ENCODE peak calls at places on chromosomes 7 and 10, in eight cellular contexts. One of them, this sample, is unnamed.

GRCh38 chr10:42953684-42954674 is 122.9 kb upstream of the RET start:
- DNase-seq in GM12865: no peak
- DNase-seq in psoas muscle: peak; percentile 31
- DNase-seq in AG10803: no peak
- DNase-seq in natural killer cell: no peak
- DNase-seq in cardiac fibroblast: no peak
- DNase-seq in epithelial cell of esophagus: no peak
- DNase-seq in choroid plexus epithelial cell: no peak
- DNase-seq in this sample: no peak

GRCh38 chr7:374706-375490 is 84.9 kb downstream of the FOXL3 start:
- DNase-seq in GM12865: no peak
- DNase-seq in cardiac fibroblast: no peak
- DNase-seq in natural killer cell: peak; percentile 10
- DNase-seq in AG10803: no peak
- DNase-seq in epithelial cell of esophagus: no peak
- DNase-seq in psoas muscle: peak; percentile 28
- DNase-seq in choroid plexus epithelial cell: no peak
- DNase-seq in this sample: no peak

GRCh38 chr7:30562498-30562897 is 32.2 kb upstream of the GARS1 start:
- DNase-seq in natural killer cell: no peak
- DNase-seq in AG10803: no peak
- DNase-seq in GM12865: no peak
- DNase-seq in cardiac fibroblast: peak; percentile 73
- DNase-seq in choroid plexus epithelial cell: peak; percentile 86
- DNase-seq in epithelial cell of esophagus: no peak
- DNase-seq in psoas muscle: no peak
- DNase-seq in this sample: peak; percentile 72

GRCh38 chr7:1275685-1276424 is 43.2 kb downstream of the UNCX start:
- DNase-seq in choroid plexus epithelial cell: no peak
- DNase-seq in epithelial cell of esophagus: no peak
- DNase-seq in natural killer cell: no peak
- DNase-seq in GM12865: no peak
- DNase-seq in psoas muscle: peak; percentile 38
- DNase-seq in cardiac fibroblast: no peak
- DNase-seq in AG10803: no peak
- DNase-seq in this sample: no peak

GRCh38 chr10:103474077-103474476 is 5.0 kb downstream of the CALHM3 start:
- DNase-seq in psoas muscle: no peak
- DNase-seq in cardiac fibroblast: no peak
- DNase-seq in choroid plexus epithelial cell: no peak
- DNase-seq in GM12865: no peak
- DNase-seq in epithelial cell of esophagus: no peak
- DNase-seq in AG10803: no peak
- DNase-seq in natural killer cell: no peak
- DNase-seq in this sample: no peak

GRCh38 chr7:139536158-139536557 is 12.7 kb downstream of the CLEC2L start:
- DNase-seq in psoas muscle: no peak
- DNase-seq in choroid plexus epithelial cell: no peak
- DNase-seq in natural killer cell: no peak
- DNase-seq in AG10803: no peak
- DNase-seq in cardiac fibroblast: no peak
- DNase-seq in epithelial cell of esophagus: no peak
- DNase-seq in GM12865: no peak
- DNase-seq in this sample: no peak

GRCh38 chr10:31004611-31005193 is 27.0 kb downstream of the ZNF438 start:
- DNase-seq in choroid plexus epithelial cell: peak; percentile 82
- DNase-seq in AG10803: peak; percentile 69
- DNase-seq in GM12865: no peak
- DNase-seq in epithelial cell of esophagus: peak; percentile 74
- DNase-seq in cardiac fibroblast: peak; percentile 90
- DNase-seq in natural killer cell: no peak
- DNase-seq in psoas muscle: no peak
- DNase-seq in this sample: peak; percentile 95

GRCh38 chr10:3471927-3472704 is 299.5 kb upstream of the PITRM1 start:
- DNase-seq in natural killer cell: no peak
- DNase-seq in cardiac fibroblast: no peak
- DNase-seq in psoas muscle: no peak
- DNase-seq in AG10803: peak; percentile 81
- DNase-seq in choroid plexus epithelial cell: no peak
- DNase-seq in epithelial cell of esophagus: peak; percentile 75
- DNase-seq in GM12865: no peak
- DNase-seq in this sample: no peak

GRCh38 chr10:58943234-58943633 is 233.2 kb upstream of the PHYHIPL start:
- DNase-seq in GM12865: no peak
- DNase-seq in cardiac fibroblast: no peak
- DNase-seq in choroid plexus epithelial cell: peak; percentile 64
- DNase-seq in psoas muscle: no peak
- DNase-seq in natural killer cell: no peak
- DNase-seq in AG10803: peak; percentile 82
- DNase-seq in epithelial cell of esophagus: peak; percentile 54
- DNase-seq in this sample: no peak

GRCh38 chr10:121975295-121976086 is 474 bp upstream of the NSMCE4A start:
- DNase-seq in natural killer cell: no peak
- DNase-seq in psoas muscle: no peak
- DNase-seq in epithelial cell of esophagus: no peak
- DNase-seq in cardiac fibroblast: no peak
- DNase-seq in GM12865: no peak
- DNase-seq in choroid plexus epithelial cell: no peak
- DNase-seq in AG10803: no peak
- DNase-seq in this sample: no peak

GRCh38 chr7:3238525-3239210 is 62.4 kb upstream of the SDK1 start:
- DNase-seq in epithelial cell of esophagus: no peak
- DNase-seq in cardiac fibroblast: no peak
- DNase-seq in psoas muscle: no peak
- DNase-seq in GM12865: no peak
- DNase-seq in natural killer cell: no peak
- DNase-seq in AG10803: no peak
- DNase-seq in choroid plexus epithelial cell: peak; percentile 9
- DNase-seq in this sample: no peak

GRCh38 chr10:75431180-75432111 is at the start of gene LRMDA:
- DNase-seq in AG10803: peak; percentile 20
- DNase-seq in GM12865: no peak
- DNase-seq in choroid plexus epithelial cell: peak; percentile 45
- DNase-seq in natural killer cell: no peak
- DNase-seq in psoas muscle: peak; percentile 68
- DNase-seq in epithelial cell of esophagus: peak; percentile 45
- DNase-seq in cardiac fibroblast: peak; percentile 22
- DNase-seq in this sample: peak; percentile 39

GRCh38 chr7:131511071-131511470 is 45.4 kb downstream of the PODXL start:
- DNase-seq in natural killer cell: no peak
- DNase-seq in cardiac fibroblast: no peak
- DNase-seq in GM12865: no peak
- DNase-seq in psoas muscle: no peak
- DNase-seq in AG10803: no peak
- DNase-seq in choroid plexus epithelial cell: no peak
- DNase-seq in epithelial cell of esophagus: no peak
- DNase-seq in this sample: no peak

GRCh38 chr7:92075455-92076158 is 58.7 kb downstream of the CYP51A1 start:
- DNase-seq in epithelial cell of esophagus: peak; percentile 38
- DNase-seq in AG10803: no peak
- DNase-seq in cardiac fibroblast: no peak
- DNase-seq in natural killer cell: no peak
- DNase-seq in GM12865: peak; percentile 44
- DNase-seq in choroid plexus epithelial cell: no peak
- DNase-seq in psoas muscle: no peak
- DNase-seq in this sample: no peak

GRCh38 chr10:29257106-29257783 is 31.6 kb upstream of the LYZL1 start:
- DNase-seq in choroid plexus epithelial cell: peak; percentile 99
- DNase-seq in cardiac fibroblast: peak; percentile 96
- DNase-seq in GM12865: no peak
- DNase-seq in psoas muscle: peak; percentile 89
- DNase-seq in AG10803: peak; percentile 93
- DNase-seq in natural killer cell: no peak
- DNase-seq in epithelial cell of esophagus: no peak
- DNase-seq in this sample: peak; percentile 94

GRCh38 chr7:136956671-136957070 is 88.2 kb downstream of the CHRM2 start:
- DNase-seq in psoas muscle: no peak
- DNase-seq in epithelial cell of esophagus: no peak
- DNase-seq in AG10803: no peak
- DNase-seq in natural killer cell: no peak
- DNase-seq in GM12865: no peak
- DNase-seq in choroid plexus epithelial cell: peak; percentile 76
- DNase-seq in cardiac fibroblast: peak; percentile 62
- DNase-seq in this sample: peak; percentile 75

GRCh38 chr10:5519054-5519453 is 5.7 kb upstream of the CALML3 start:
- DNase-seq in natural killer cell: no peak
- DNase-seq in GM12865: no peak
- DNase-seq in epithelial cell of esophagus: no peak
- DNase-seq in psoas muscle: no peak
- DNase-seq in cardiac fibroblast: no peak
- DNase-seq in AG10803: no peak
- DNase-seq in choroid plexus epithelial cell: no peak
- DNase-seq in this sample: no peak

GRCh38 chr7:112125250-112125649 is 80.9 kb downstream of the DOCK4 start:
- DNase-seq in cardiac fibroblast: no peak
- DNase-seq in epithelial cell of esophagus: no peak
- DNase-seq in natural killer cell: no peak
- DNase-seq in psoas muscle: no peak
- DNase-seq in GM12865: no peak
- DNase-seq in AG10803: no peak
- DNase-seq in choroid plexus epithelial cell: no peak
- DNase-seq in this sample: no peak

GRCh38 chr7:122136639-122137253 is 7.3 kb downstream of the AASS start:
- DNase-seq in cardiac fibroblast: no peak
- DNase-seq in psoas muscle: no peak
- DNase-seq in natural killer cell: no peak
- DNase-seq in GM12865: no peak
- DNase-seq in epithelial cell of esophagus: no peak
- DNase-seq in AG10803: no peak
- DNase-seq in choroid plexus epithelial cell: peak; percentile 26
- DNase-seq in this sample: peak; percentile 22

GRCh38 chr10:113047963-113048781 is 98.1 kb downstream of the TCF7L2 start:
- DNase-seq in psoas muscle: no peak
- DNase-seq in cardiac fibroblast: no peak
- DNase-seq in natural killer cell: no peak
- DNase-seq in choroid plexus epithelial cell: no peak
- DNase-seq in AG10803: no peak
- DNase-seq in epithelial cell of esophagus: peak; percentile 79
- DNase-seq in GM12865: no peak
- DNase-seq in this sample: no peak

GRCh38 chr10:102546606-102547310 is 43.0 kb downstream of the SUFU start:
- DNase-seq in natural killer cell: no peak
- DNase-seq in epithelial cell of esophagus: no peak
- DNase-seq in GM12865: no peak
- DNase-seq in choroid plexus epithelial cell: peak; percentile 67
- DNase-seq in cardiac fibroblast: no peak
- DNase-seq in psoas muscle: no peak
- DNase-seq in AG10803: peak; percentile 85
- DNase-seq in this sample: no peak

GRCh38 chr7:73844848-73845460 is 2.6 kb upstream of the METTL27 start:
- DNase-seq in epithelial cell of esophagus: peak; percentile 84
- DNase-seq in choroid plexus epithelial cell: peak; percentile 43
- DNase-seq in GM12865: no peak
- DNase-seq in AG10803: peak; percentile 71
- DNase-seq in cardiac fibroblast: peak; percentile 45
- DNase-seq in psoas muscle: no peak
- DNase-seq in natural killer cell: no peak
- DNase-seq in this sample: peak; percentile 50

GRCh38 chr7:117014673-117015133 is 61.4 kb downstream of the ST7 start:
- DNase-seq in epithelial cell of esophagus: peak; percentile 32
- DNase-seq in psoas muscle: peak; percentile 59
- DNase-seq in choroid plexus epithelial cell: peak; percentile 85
- DNase-seq in GM12865: peak; percentile 86
- DNase-seq in cardiac fibroblast: peak; percentile 75
- DNase-seq in natural killer cell: no peak
- DNase-seq in AG10803: peak; percentile 31
- DNase-seq in this sample: peak; percentile 77

GRCh38 chr10:34223658-34224057 is 591.4 kb downstream of the PARD3 start:
- DNase-seq in cardiac fibroblast: no peak
- DNase-seq in epithelial cell of esophagus: no peak
- DNase-seq in GM12865: no peak
- DNase-seq in AG10803: no peak
- DNase-seq in choroid plexus epithelial cell: no peak
- DNase-seq in psoas muscle: no peak
- DNase-seq in natural killer cell: no peak
- DNase-seq in this sample: no peak
- TF ChIP-seq CTCF in cardiac fibroblast: peak; percentile 6
- TF ChIP-seq CTCF in epithelial cell of esophagus: no peak
- TF ChIP-seq CTCF in GM12865: no peak
- TF ChIP-seq CTCF in AG10803: no peak
- TF ChIP-seq CTCF in choroid plexus epithelial cell: peak; percentile 19
- TF ChIP-seq CTCF in psoas muscle: no peak
- TF ChIP-seq CTCF in natural killer cell: no peak
- TF ChIP-seq CTCF in this sample: peak; percentile 4

GRCh38 chr10:114304566-114305421 is 65.7 kb downstream of the VWA2 start:
- DNase-seq in choroid plexus epithelial cell: no peak
- DNase-seq in GM12865: peak; percentile 67
- DNase-seq in epithelial cell of esophagus: peak; percentile 33
- DNase-seq in psoas muscle: no peak
- DNase-seq in cardiac fibroblast: no peak
- DNase-seq in AG10803: no peak
- DNase-seq in natural killer cell: peak; percentile 33
- DNase-seq in this sample: no peak
- TF ChIP-seq CTCF in choroid plexus epithelial cell: peak; percentile 67
- TF ChIP-seq CTCF in GM12865: peak; percentile 66
- TF ChIP-seq CTCF in epithelial cell of esophagus: peak; percentile 69
- TF ChIP-seq CTCF in psoas muscle: peak; percentile 20
- TF ChIP-seq CTCF in cardiac fibroblast: peak; percentile 64
- TF ChIP-seq CTCF in AG10803: peak; percentile 59
- TF ChIP-seq CTCF in natural killer cell: peak; percentile 17
- TF ChIP-seq CTCF in this sample: peak; percentile 56

GRCh38 chr7:151124899-151125399 is 38.7 kb downstream of the AGAP3 start:
- DNase-seq in cardiac fibroblast: no peak
- DNase-seq in choroid plexus epithelial cell: no peak
- DNase-seq in psoas muscle: no peak
- DNase-seq in natural killer cell: no peak
- DNase-seq in GM12865: no peak
- DNase-seq in epithelial cell of esophagus: no peak
- DNase-seq in AG10803: no peak
- DNase-seq in this sample: no peak

GRCh38 chr7:151125835-151126481 is 39.7 kb downstream of the AGAP3 start:
- DNase-seq in epithelial cell of esophagus: no peak
- DNase-seq in choroid plexus epithelial cell: no peak
- DNase-seq in GM12865: no peak
- DNase-seq in natural killer cell: no peak
- DNase-seq in AG10803: no peak
- DNase-seq in psoas muscle: no peak
- DNase-seq in cardiac fibroblast: no peak
- DNase-seq in this sample: no peak

GRCh38 chr7:151124205-151124880 is 38.1 kb downstream of the AGAP3 start:
- DNase-seq in natural killer cell: no peak
- DNase-seq in GM12865: no peak
- DNase-seq in cardiac fibroblast: no peak
- DNase-seq in choroid plexus epithelial cell: no peak
- DNase-seq in epithelial cell of esophagus: no peak
- DNase-seq in psoas muscle: no peak
- DNase-seq in AG10803: no peak
- DNase-seq in this sample: no peak

GRCh38 chr7:151126500-151127137 is 40.3 kb downstream of the AGAP3 start:
- DNase-seq in choroid plexus epithelial cell: no peak
- DNase-seq in GM12865: no peak
- DNase-seq in AG10803: no peak
- DNase-seq in natural killer cell: no peak
- DNase-seq in cardiac fibroblast: no peak
- DNase-seq in epithelial cell of esophagus: no peak
- DNase-seq in psoas muscle: no peak
- DNase-seq in this sample: no peak

GRCh38 chr7:151125459-151125834 is 39.2 kb downstream of the AGAP3 start:
- DNase-seq in choroid plexus epithelial cell: no peak
- DNase-seq in natural killer cell: no peak
- DNase-seq in GM12865: no peak
- DNase-seq in AG10803: no peak
- DNase-seq in cardiac fibroblast: no peak
- DNase-seq in epithelial cell of esophagus: no peak
- DNase-seq in psoas muscle: peak; percentile 74
- DNase-seq in this sample: no peak
- TF ChIP-seq CTCF in choroid plexus epithelial cell: no peak
- TF ChIP-seq CTCF in natural killer cell: no peak
- TF ChIP-seq CTCF in GM12865: no peak
- TF ChIP-seq CTCF in AG10803: no peak
- TF ChIP-seq CTCF in cardiac fibroblast: peak; percentile 9
- TF ChIP-seq CTCF in epithelial cell of esophagus: peak; percentile 15
- TF ChIP-seq CTCF in psoas muscle: peak; percentile 12
- TF ChIP-seq CTCF in this sample: no peak

GRCh38 chr7:45938626-45939302 is 17.7 kb upstream of the IGFBP3 start:
- DNase-seq in AG10803: no peak
- DNase-seq in epithelial cell of esophagus: no peak
- DNase-seq in natural killer cell: no peak
- DNase-seq in choroid plexus epithelial cell: no peak
- DNase-seq in psoas muscle: no peak
- DNase-seq in GM12865: no peak
- DNase-seq in cardiac fibroblast: no peak
- DNase-seq in this sample: no peak
- TF ChIP-seq CTCF in AG10803: no peak
- TF ChIP-seq CTCF in epithelial cell of esophagus: peak; percentile 22
- TF ChIP-seq CTCF in natural killer cell: no peak
- TF ChIP-seq CTCF in choroid plexus epithelial cell: peak; percentile 34
- TF ChIP-seq CTCF in psoas muscle: no peak
- TF ChIP-seq CTCF in GM12865: peak; percentile 11
- TF ChIP-seq CTCF in cardiac fibroblast: peak; percentile 14
- TF ChIP-seq CTCF in this sample: peak; percentile 3